ENCODE peak calls at places on chromosomes 3 and 15, in eight cellular contexts. S is Karpas-422; F is body of pancreas; H is cardiac muscle cell; G is naive thymus-derived CD4-positive, alpha-beta T cell; P is IMR-90; W is colonic mucosa; V is breast epithelium. O is an unnamed sample. For H3K9me3, the result is how much of the 10 kb centered on the place peaks cover.

GRCh38 chr3:163838769-163839168 is 1239.5 kb downstream of the SI start:
- DNase-seq in S (no peak), F (no peak), H (no peak), G (no peak), P (no peak), W (no peak), V (no peak), O (no peak)

GRCh38 chr3:56351496-56351895 is 116.8 kb downstream of the ERC2 start:
- DNase-seq in S (no peak), F (no peak), H (no peak), G (no peak), P (no peak), W (no peak), V (no peak), O (no peak)

GRCh38 chr3:86938706-86939105 is 52.2 kb downstream of the VGLL3 start:
- DNase-seq in S (no peak), F (no peak), H (no peak), G (no peak), P (peak), W (no peak), V (no peak), O (no peak)

GRCh38 chr3:46674031-46674592 is 19.4 kb downstream of the ALS2CL start:
- DNase-seq in S (peak), F (peak), H (no peak), G (no peak), P (no peak), W (no peak), V (no peak), O (no peak)

GRCh38 chr15:82535566-82536408 is 4.5 kb downstream of the RPS17 start:
- DNase-seq in S (peak), F (no peak), H (no peak), G (no peak), P (no peak), W (no peak), V (no peak), O (no peak)

GRCh38 chr3:183438749-183439148 is 10.3 kb upstream of the MCF2L2 start:
- DNase-seq in S (no peak), F (peak), H (no peak), G (no peak), P (no peak), W (peak), V (no peak), O (no peak)

GRCh38 chr15:48680841-48681240 is 35.3 kb upstream of the FBN1 start:
- DNase-seq in S (no peak), F (no peak), H (peak), G (no peak), P (peak), W (no peak), V (no peak), O (no peak)

GRCh38 chr3:189355481-189356201 is 183.9 kb downstream of the TPRG1 start:
- DNase-seq in S (no peak), F (no peak), H (peak), G (peak), P (peak), W (peak), V (no peak), O (peak)

GRCh38 chr3:42698911-42699230 is 3.7 kb downstream of the HHATL start:
- DNase-seq in S (no peak), F (no peak), H (no peak), G (no peak), P (no peak), W (no peak), V (peak), O (no peak)

GRCh38 chr3:121567649-121568048 is at the start of gene ARGFX:
- DNase-seq in S (no peak), F (no peak), H (no peak), G (no peak), P (no peak), W (no peak), V (no peak), O (no peak)

GRCh38 chr15:87597346-87598052 is 659.0 kb downstream of the NTRK3 start:
- DNase-seq in S (no peak), F (no peak), H (peak), G (peak), P (no peak), W (no peak), V (no peak), O (no peak)

GRCh38 chr15:25065286-25065685 is 110.5 kb downstream of the SNRPN start:
- DNase-seq in S (no peak), F (peak), H (no peak), G (no peak), P (no peak), W (no peak), V (no peak), O (no peak)

GRCh38 chr15:25068696-25069095 is 113.9 kb downstream of the SNRPN start:
- DNase-seq in S (no peak), F (no peak), H (no peak), G (no peak), P (no peak), W (no peak), V (no peak), O (no peak)

GRCh38 chr15:25065876-25066275 is 111.1 kb downstream of the SNRPN start:
- DNase-seq in S (no peak), F (peak), H (no peak), G (no peak), P (no peak), W (no peak), V (no peak), O (no peak)

GRCh38 chr15:25067725-25068309 is 113.0 kb downstream of the SNRPN start:
- DNase-seq in S (no peak), F (no peak), H (no peak), G (no peak), P (no peak), W (no peak), V (no peak), O (no peak)

DNA sequence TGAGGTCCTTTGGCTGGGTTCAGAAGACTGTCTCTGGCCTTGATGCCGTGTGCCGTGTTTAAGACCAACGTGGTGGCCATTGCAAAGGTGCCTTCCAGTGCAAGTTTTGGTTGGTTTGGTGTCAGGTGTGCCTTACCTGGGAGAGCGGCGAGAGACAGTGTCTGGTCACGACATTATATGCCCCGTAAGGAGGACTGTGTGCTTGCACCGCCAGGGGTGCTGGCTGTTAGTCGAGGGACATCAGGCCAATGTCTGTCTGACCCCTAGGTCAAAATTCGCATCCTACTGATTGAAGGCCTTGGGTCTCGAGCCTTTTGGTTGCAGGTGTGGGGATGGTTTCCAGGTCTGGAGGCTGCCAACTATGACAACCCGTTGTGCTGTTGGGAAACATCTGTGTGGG is 111.9 kb downstream of the SNRPN start:
- DNase-seq in S (no peak), F (no peak), H (no peak), G (no peak), P (no peak), W (no peak), V (no peak), O (no peak)
- H3K9me3 ChIP-seq in S (half or more), F (under half), H (under half), G (under half), P (half or more), W (under half), V (half or more), O (half or more)

DNA sequence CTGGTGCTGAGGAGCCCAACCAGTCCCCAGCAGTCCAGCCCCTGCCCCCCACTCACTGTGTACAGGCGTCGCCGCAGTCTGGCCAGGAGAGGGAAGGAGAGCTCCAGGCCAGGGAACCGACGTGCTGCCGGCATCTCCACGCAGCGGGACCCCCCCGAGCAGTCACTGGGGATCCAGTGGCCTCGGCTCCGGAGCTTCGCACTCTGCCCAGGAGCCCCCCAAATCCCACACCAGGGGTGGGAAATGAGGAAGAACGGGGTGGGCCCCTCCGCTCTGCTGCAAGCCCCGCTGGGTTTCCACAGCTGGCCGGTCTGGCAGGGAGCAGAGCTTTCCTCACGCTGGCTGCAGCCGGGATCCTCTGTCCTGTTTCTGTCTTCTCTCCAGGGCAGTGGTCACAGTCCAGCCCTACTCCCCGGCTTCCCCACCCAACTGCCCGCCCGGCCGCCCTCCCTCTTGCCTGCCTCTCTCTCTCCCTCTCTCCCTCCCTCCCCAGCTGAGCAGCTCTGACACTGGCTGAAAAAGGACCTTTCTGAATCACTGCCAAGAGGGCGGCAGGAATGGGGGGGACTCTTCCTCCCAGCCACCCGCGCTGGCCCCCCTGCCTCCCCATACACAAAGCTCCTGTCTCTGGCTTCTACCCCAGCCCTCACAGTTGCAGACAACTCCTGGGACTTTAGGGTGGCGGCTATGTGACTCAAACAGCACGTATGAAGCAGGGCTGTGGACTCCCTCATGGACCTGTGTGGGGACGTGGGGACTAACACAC is 15.8 kb downstream of the TNK2 start:
- DNase-seq in S (no peak), F (peak), H (peak), G (no peak), P (peak), W (no peak), V (no peak), O (no peak)
- H3K4me3 ChIP-seq in S (no peak), F (no peak), H (peak), G (no peak), P (no peak), W (peak), V (peak), O (no peak)

GRCh38 chr3:101068876-101069606 is 75.8 kb upstream of the ABI3BP start:
- DNase-seq in S (no peak), F (no peak), H (no peak), G (no peak), P (no peak), W (no peak), V (no peak), O (no peak)

GRCh38 chr3:101066776-101067175 is 73.6 kb upstream of the ABI3BP start:
- DNase-seq in S (peak), F (no peak), H (peak), G (no peak), P (peak), W (no peak), V (no peak), O (no peak)

GRCh38 chr3:101072299-101072698 is 79.1 kb upstream of the ABI3BP start:
- DNase-seq in S (no peak), F (no peak), H (peak), G (no peak), P (peak), W (peak), V (no peak), O (no peak)

GRCh38 chr3:101069796-101070195 is 76.6 kb upstream of the ABI3BP start:
- DNase-seq in S (no peak), F (no peak), H (no peak), G (no peak), P (peak), W (no peak), V (no peak), O (no peak)

GRCh38 chr3:101070260-101071121 is 77.3 kb upstream of the ABI3BP start:
- DNase-seq in S (peak), F (peak), H (peak), G (peak), P (no peak), W (peak), V (peak), O (no peak)
- H3K27ac ChIP-seq in S (no peak), F (no peak), H (no peak), G (no peak), P (peak), W (peak), V (no peak), O (no peak)

GRCh38 chr3:142216321-142216720 is 9.1 kb downstream of the GK5 start:
- DNase-seq in S (no peak), F (no peak), H (no peak), G (no peak), P (no peak), W (peak), V (no peak), O (no peak)

GRCh38 chr3:142218703-142219102 is 6.7 kb downstream of the GK5 start:
- DNase-seq in S (peak), F (no peak), H (no peak), G (no peak), P (peak), W (no peak), V (no peak), O (no peak)

GRCh38 chr3:142213298-142213697 is 12.1 kb downstream of the GK5 start:
- DNase-seq in S (no peak), F (no peak), H (peak), G (no peak), P (no peak), W (no peak), V (no peak), O (no peak)

GRCh38 chr3:142211034-142211433 is 14.4 kb downstream of the GK5 start:
- DNase-seq in S (peak), F (no peak), H (peak), G (no peak), P (no peak), W (no peak), V (no peak), O (no peak)

GRCh38 chr3:142215111-142215510 is 10.3 kb downstream of the GK5 start:
- DNase-seq in S (no peak), F (no peak), H (peak), G (no peak), P (peak), W (no peak), V (no peak), O (no peak)
- H3K9me3 ChIP-seq in S (under half), F (under half), H (under half), G (under half), P (under half), W (under half), V (under half), O (under half)

GRCh38 chr3:36380171-36381031 is at the start of gene STAC:
- DNase-seq in S (no peak), F (peak), H (peak), G (no peak), P (no peak), W (peak), V (no peak), O (no peak)

GRCh38 chr3:36381311-36381956 is 1.1 kb downstream of the STAC start:
- DNase-seq in S (no peak), F (no peak), H (no peak), G (no peak), P (no peak), W (no peak), V (no peak), O (no peak)
- H3K4me3 ChIP-seq in S (no peak), F (no peak), H (peak), G (no peak), P (no peak), W (no peak), V (peak), O (no peak)

GRCh38 chr15:70573121-70573850 is 190.1 kb downstream of the UACA start:
- DNase-seq in S (no peak), F (no peak), H (no peak), G (no peak), P (no peak), W (no peak), V (no peak), O (no peak)

GRCh38 chr15:70569718-70570231 is 193.6 kb downstream of the UACA start:
- DNase-seq in S (no peak), F (no peak), H (peak), G (no peak), P (peak), W (no peak), V (no peak), O (no peak)

GRCh38 chr15:70566989-70567388 is 196.4 kb downstream of the UACA start:
- DNase-seq in S (no peak), F (no peak), H (no peak), G (no peak), P (no peak), W (no peak), V (no peak), O (no peak)

GRCh38 chr15:70566047-70566835 is 197.1 kb downstream of the UACA start:
- DNase-seq in S (no peak), F (no peak), H (no peak), G (no peak), P (no peak), W (no peak), V (no peak), O (no peak)

DNA sequence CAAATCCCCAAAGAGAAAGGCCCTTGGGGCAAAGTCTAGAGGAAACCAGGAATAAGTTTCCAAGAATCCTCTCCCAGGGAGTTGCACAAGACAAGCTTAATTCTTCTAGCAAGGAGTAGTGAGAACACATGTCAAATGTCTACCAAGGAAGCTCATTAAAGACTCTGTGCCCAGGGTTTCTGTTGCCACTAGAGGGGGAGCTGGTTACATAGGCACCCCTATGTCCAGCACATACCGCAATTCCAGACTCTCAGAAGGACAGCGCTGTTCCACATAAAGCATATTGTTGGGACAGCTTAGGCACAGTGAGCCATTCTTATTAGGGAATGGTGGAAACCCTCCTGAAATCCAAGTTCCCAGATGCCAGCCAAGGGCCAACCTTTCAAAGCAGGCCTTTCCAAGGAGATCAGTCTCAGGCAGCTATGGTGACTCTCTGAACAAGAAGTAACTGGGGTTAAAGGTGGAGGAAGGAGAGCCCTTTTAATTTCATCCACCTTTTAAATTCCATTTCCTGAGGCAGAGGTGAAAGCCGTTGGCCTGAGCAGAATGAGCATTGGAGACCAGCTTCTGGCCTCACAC is 194.1 kb downstream of the UACA start:
- DNase-seq in S (peak), F (no peak), H (peak), G (no peak), P (peak), W (no peak), V (no peak), O (no peak)
- H3K27ac ChIP-seq in S (no peak), F (no peak), H (peak), G (no peak), P (no peak), W (no peak), V (no peak), O (no peak)